ENCODE peak calls at places on chromosome 18, in seven cellular contexts. One of them, this sample, is unnamed.

GRCh38 chr18:46555724-46556123 is 101.3 kb downstream of the LOXHD1 start:
- DNase-seq in activated T-helper 1 cell treated with anti-CD3 and anti-CD28 coated beads, Interleukin-2, amount 50 U/mL, for 16 hours: no peak
- DNase-seq in A172: no peak
- DNase-seq in GM12865: peak; percentile 48
- DNase-seq in kidney epithelial cell: no peak
- DNase-seq in HS-5: no peak
- DNase-seq in occipital lobe: peak; percentile 11
- DNase-seq in this sample: no peak

GRCh38 chr18:23225518-23225917 is 90.2 kb downstream of the CABLES1 start:
- DNase-seq in kidney epithelial cell: no peak
- DNase-seq in HS-5: peak; percentile 78
- DNase-seq in occipital lobe: no peak
- DNase-seq in A172: peak; percentile 89
- DNase-seq in GM12865: no peak
- DNase-seq in activated T-helper 1 cell treated with anti-CD3 and anti-CD28 coated beads, Interleukin-2, amount 50 U/mL, for 16 hours: no peak
- DNase-seq in this sample: no peak

GRCh38 chr18:59929621-59930295 is 30.0 kb downstream of the PMAIP1 start:
- DNase-seq in HS-5: no peak
- DNase-seq in activated T-helper 1 cell treated with anti-CD3 and anti-CD28 coated beads, Interleukin-2, amount 50 U/mL, for 16 hours: no peak
- DNase-seq in GM12865: no peak
- DNase-seq in A172: no peak
- DNase-seq in kidney epithelial cell: no peak
- DNase-seq in occipital lobe: no peak
- DNase-seq in this sample: no peak

GRCh38 chr18:63867368-63867767 is 20.1 kb upstream of the SERPINB2 start:
- DNase-seq in activated T-helper 1 cell treated with anti-CD3 and anti-CD28 coated beads, Interleukin-2, amount 50 U/mL, for 16 hours: no peak
- DNase-seq in kidney epithelial cell: no peak
- DNase-seq in GM12865: no peak
- DNase-seq in HS-5: no peak
- DNase-seq in A172: no peak
- DNase-seq in occipital lobe: no peak
- DNase-seq in this sample: no peak

GRCh38 chr18:75341897-75342296 is 85.6 kb downstream of the SMIM21 start:
- DNase-seq in HS-5: no peak
- DNase-seq in kidney epithelial cell: no peak
- DNase-seq in occipital lobe: no peak
- DNase-seq in GM12865: no peak
- DNase-seq in A172: no peak
- DNase-seq in activated T-helper 1 cell treated with anti-CD3 and anti-CD28 coated beads, Interleukin-2, amount 50 U/mL, for 16 hours: no peak
- DNase-seq in this sample: no peak

GRCh38 chr18:11096839-11097750 is 52.3 kb downstream of the PIEZO2 start:
- DNase-seq in activated T-helper 1 cell treated with anti-CD3 and anti-CD28 coated beads, Interleukin-2, amount 50 U/mL, for 16 hours: no peak
- DNase-seq in kidney epithelial cell: no peak
- DNase-seq in HS-5: no peak
- DNase-seq in GM12865: no peak
- DNase-seq in occipital lobe: no peak
- DNase-seq in A172: no peak
- DNase-seq in this sample: no peak

GRCh38 chr18:21490745-21491144 is 109.8 kb downstream of the ESCO1 start:
- DNase-seq in A172: no peak
- DNase-seq in activated T-helper 1 cell treated with anti-CD3 and anti-CD28 coated beads, Interleukin-2, amount 50 U/mL, for 16 hours: no peak
- DNase-seq in HS-5: no peak
- DNase-seq in occipital lobe: no peak
- DNase-seq in kidney epithelial cell: no peak
- DNase-seq in GM12865: no peak
- DNase-seq in this sample: no peak

GRCh38 chr18:36843784-36844183 is 14.9 kb downstream of the KIAA1328 start:
- DNase-seq in A172: no peak
- DNase-seq in GM12865: no peak
- DNase-seq in occipital lobe: no peak
- DNase-seq in HS-5: no peak
- DNase-seq in kidney epithelial cell: no peak
- DNase-seq in activated T-helper 1 cell treated with anti-CD3 and anti-CD28 coated beads, Interleukin-2, amount 50 U/mL, for 16 hours: no peak
- DNase-seq in this sample: no peak

GRCh38 chr18:13611616-13612110 is 114.7 kb downstream of the FAM210A start:
- DNase-seq in activated T-helper 1 cell treated with anti-CD3 and anti-CD28 coated beads, Interleukin-2, amount 50 U/mL, for 16 hours: no peak
- DNase-seq in occipital lobe: peak; percentile 63
- DNase-seq in GM12865: no peak
- DNase-seq in kidney epithelial cell: no peak
- DNase-seq in A172: no peak
- DNase-seq in HS-5: no peak
- DNase-seq in this sample: no peak

GRCh38 chr18:58241877-58242276 is 197.9 kb downstream of the NEDD4L start:
- DNase-seq in A172: no peak
- DNase-seq in HS-5: peak; percentile 56
- DNase-seq in kidney epithelial cell: no peak
- DNase-seq in GM12865: no peak
- DNase-seq in occipital lobe: peak; percentile 22
- DNase-seq in activated T-helper 1 cell treated with anti-CD3 and anti-CD28 coated beads, Interleukin-2, amount 50 U/mL, for 16 hours: no peak
- DNase-seq in this sample: no peak

GRCh38 chr18:57299931-57300330 is 52.4 kb upstream of the ST8SIA3 start:
- DNase-seq in GM12865: no peak
- DNase-seq in A172: no peak
- DNase-seq in kidney epithelial cell: no peak
- DNase-seq in occipital lobe: no peak
- DNase-seq in activated T-helper 1 cell treated with anti-CD3 and anti-CD28 coated beads, Interleukin-2, amount 50 U/mL, for 16 hours: no peak
- DNase-seq in HS-5: no peak
- DNase-seq in this sample: no peak

GRCh38 chr18:26617151-26617554 is 68.8 kb upstream of the KCTD1 start:
- DNase-seq in A172: peak; percentile 88
- DNase-seq in GM12865: no peak
- DNase-seq in activated T-helper 1 cell treated with anti-CD3 and anti-CD28 coated beads, Interleukin-2, amount 50 U/mL, for 16 hours: no peak
- DNase-seq in HS-5: peak; percentile 78
- DNase-seq in occipital lobe: no peak
- DNase-seq in kidney epithelial cell: peak; percentile 56
- DNase-seq in this sample: no peak

GRCh38 chr18:72910045-72910444 is 42.3 kb upstream of the NETO1 start:
- DNase-seq in occipital lobe: no peak
- DNase-seq in HS-5: no peak
- DNase-seq in A172: no peak
- DNase-seq in activated T-helper 1 cell treated with anti-CD3 and anti-CD28 coated beads, Interleukin-2, amount 50 U/mL, for 16 hours: no peak
- DNase-seq in kidney epithelial cell: no peak
- DNase-seq in GM12865: no peak
- DNase-seq in this sample: no peak

GRCh38 chr18:10160251-10160650 is 246.4 kb downstream of the VAPA start:
- DNase-seq in HS-5: no peak
- DNase-seq in occipital lobe: no peak
- DNase-seq in A172: no peak
- DNase-seq in activated T-helper 1 cell treated with anti-CD3 and anti-CD28 coated beads, Interleukin-2, amount 50 U/mL, for 16 hours: no peak
- DNase-seq in GM12865: no peak
- DNase-seq in kidney epithelial cell: no peak
- DNase-seq in this sample: no peak

GRCh38 chr18:79400091-79400590 is 4.4 kb downstream of the NFATC1 start:
- DNase-seq in occipital lobe: no peak
- DNase-seq in kidney epithelial cell: no peak
- DNase-seq in GM12865: peak; percentile 71
- DNase-seq in activated T-helper 1 cell treated with anti-CD3 and anti-CD28 coated beads, Interleukin-2, amount 50 U/mL, for 16 hours: no peak
- DNase-seq in A172: no peak
- DNase-seq in HS-5: no peak
- DNase-seq in this sample: no peak

GRCh38 chr18:3340015-3340681 is 78.2 kb downstream of the MYL12B start:
- DNase-seq in HS-5: no peak
- DNase-seq in kidney epithelial cell: no peak
- DNase-seq in activated T-helper 1 cell treated with anti-CD3 and anti-CD28 coated beads, Interleukin-2, amount 50 U/mL, for 16 hours: no peak
- DNase-seq in GM12865: no peak
- DNase-seq in occipital lobe: no peak
- DNase-seq in A172: peak; percentile 89
- DNase-seq in this sample: no peak

GRCh38 chr18:42950732-42951131 is 164.8 kb downstream of the RIT2 start:
- DNase-seq in activated T-helper 1 cell treated with anti-CD3 and anti-CD28 coated beads, Interleukin-2, amount 50 U/mL, for 16 hours: no peak
- DNase-seq in kidney epithelial cell: no peak
- DNase-seq in HS-5: no peak
- DNase-seq in A172: no peak
- DNase-seq in GM12865: no peak
- DNase-seq in occipital lobe: no peak
- DNase-seq in this sample: no peak

GRCh38 chr18:74139888-74140287 is 7.7 kb downstream of the FBXO15 start:
- DNase-seq in HS-5: no peak
- DNase-seq in A172: peak; percentile 40
- DNase-seq in GM12865: no peak
- DNase-seq in occipital lobe: no peak
- DNase-seq in kidney epithelial cell: no peak
- DNase-seq in activated T-helper 1 cell treated with anti-CD3 and anti-CD28 coated beads, Interleukin-2, amount 50 U/mL, for 16 hours: no peak
- DNase-seq in this sample: no peak

GRCh38 chr18:23924813-23925212 is 89.7 kb upstream of the TTC39C start:
- DNase-seq in activated T-helper 1 cell treated with anti-CD3 and anti-CD28 coated beads, Interleukin-2, amount 50 U/mL, for 16 hours: no peak
- DNase-seq in HS-5: peak; percentile 16
- DNase-seq in A172: peak; percentile 82
- DNase-seq in occipital lobe: no peak
- DNase-seq in GM12865: no peak
- DNase-seq in kidney epithelial cell: peak; percentile 25
- DNase-seq in this sample: no peak

GRCh38 chr18:8802031-8802679 is 96.8 kb downstream of the MTCL1 start:
- DNase-seq in GM12865: no peak
- DNase-seq in HS-5: no peak
- DNase-seq in A172: no peak
- DNase-seq in occipital lobe: no peak
- DNase-seq in kidney epithelial cell: no peak
- DNase-seq in activated T-helper 1 cell treated with anti-CD3 and anti-CD28 coated beads, Interleukin-2, amount 50 U/mL, for 16 hours: no peak
- DNase-seq in this sample: no peak

This sample was measured in RWPE2.